ENCODE peak calls at places on chromosomes 13 and 19, in five cellular contexts. M is mucosa of gallbladder, O is Daoy, J is RPMI7951, V is SW 1271. B is an unnamed sample.

GRCh38 chr19:48874309-48875135 is 2.3 kb downstream of the PPP1R15A start:
- DNase-seq in M (no peak), O (peak; percentile 81), J (peak; percentile 82), V (no peak), B (no peak)

GRCh38 chr13:23159205-23159586 is 21.6 kb upstream of the SGCG start:
- DNase-seq in M (no peak), O (peak; percentile 47), J (peak; percentile 3), V (no peak), B (no peak)

GRCh38 chr13:43664700-43665191 is 122.0 kb downstream of the ENOX1 start:
- DNase-seq in M (peak; percentile 10), O (peak; percentile 14), J (peak; percentile 80), V (no peak), B (no peak)

GRCh38 chr19:49848938-49849337 is 2.0 kb upstream of the PTOV1 start:
- DNase-seq in M (no peak), O (no peak), J (no peak), V (no peak), B (no peak)

GRCh38 chr13:20658451-20658850 is 45.0 kb upstream of the IL17D start:
- DNase-seq in M (no peak), O (no peak), J (peak; percentile 2), V (no peak), B (no peak)

GRCh38 chr13:30844548-30845296 is 61.3 kb upstream of the MEDAG start:
- DNase-seq in M (no peak), O (no peak), J (peak; percentile 42), V (no peak), B (no peak)

GRCh38 chr13:33258437-33259193 is 26.9 kb downstream of the STARD13 start:
- DNase-seq in M (no peak), O (no peak), J (peak; percentile 56), V (no peak), B (no peak)

GRCh38 chr19:15264061-15264932 is 32.0 kb upstream of the EPHX3 start:
- DNase-seq in M (peak; percentile 69), O (peak; percentile 54), J (peak; percentile 47), V (no peak), B (no peak)

GRCh38 chr13:45231722-45232121 is 30.9 kb upstream of the KCTD4 start:
- DNase-seq in M (no peak), O (no peak), J (peak; percentile 45), V (no peak), B (no peak)

GRCh38 chr19:16371540-16371986 is 46.9 kb downstream of the KLF2 start:
- DNase-seq in M (peak; percentile 71), O (no peak), J (no peak), V (no peak), B (no peak)

GRCh38 chr19:13507053-13507611 is 853 bp upstream of the CACNA1A start:
- DNase-seq in M (no peak), O (peak; percentile 67), J (no peak), V (no peak), B (no peak)

GRCh38 chr13:60327551-60327950 is 69.5 kb upstream of the TDRD3 start:
- DNase-seq in M (no peak), O (no peak), J (no peak), V (no peak), B (no peak)

GRCh38 chr19:55340784-55341147 is 1.1 kb downstream of the KMT5C start:
- DNase-seq in M (no peak), O (peak; percentile 39), J (no peak), V (no peak), B (no peak)

GRCh38 chr13:91813255-91813654 is 414.8 kb downstream of the GPC5 start:
- DNase-seq in M (peak; percentile 12), O (no peak), J (no peak), V (no peak), B (no peak)

GRCh38 chr19:49641688-49642487 is at the start of gene SCAF1:
- DNase-seq in M (peak; percentile 99), O (peak; percentile 100), J (peak; percentile 99), V (peak; percentile 82), B (peak; percentile 97)